ENCODE peak calls at places on chromosomes 11 and 22, in four cellular contexts. R, G, Z and J are unnamed samples.

GRCh38 chr22:32706149-32706548 is 95.4 kb upstream of the TIMP3 start:
- DNase-seq in R (no peak), G (no peak), Z (no peak), J (no peak)

GRCh38 chr11:71542856-71543743 is 5.1 kb upstream of the KRTAP5-9 start:
- DNase-seq in R (no peak), G (peak), Z (no peak), J (no peak)

GRCh38 chr11:109808569-109808968 is 284.6 kb upstream of the ZC3H12C start:
- DNase-seq in R (peak), G (no peak), Z (no peak), J (no peak)

GRCh38 chr11:72041364-72042058 is 38.8 kb downstream of the NUMA1 start:
- DNase-seq in R (peak), G (peak), Z (peak), J (peak)

GRCh38 chr22:30881361-30882180 is 87.0 kb downstream of the MORC2 start:
- DNase-seq in R (peak), G (peak), Z (no peak), J (peak)

GRCh38 chr11:60777572-60777971 is 7.6 kb upstream of the MS4A10 start:
- DNase-seq in R (no peak), G (no peak), Z (no peak), J (peak)

GRCh38 chr11:533586-534196 is 1.7 kb downstream of the HRAS start:
- DNase-seq in R (no peak), G (no peak), Z (no peak), J (no peak)

GRCh38 chr11:43578346-43579170 is 102.0 kb upstream of the HSD17B12 start:
- DNase-seq in R (no peak), G (no peak), Z (no peak), J (no peak)

GRCh38 chr11:112805658-112806057 is 155.6 kb upstream of the NCAM1 start:
- DNase-seq in R (no peak), G (no peak), Z (no peak), J (no peak)

GRCh38 chr11:693415-693831 is 1.6 kb downstream of the DEAF1 start:
- DNase-seq in R (peak), G (no peak), Z (no peak), J (no peak)

GRCh38 chr11:131661137-131661536 is 290.7 kb downstream of the NTM start:
- DNase-seq in R (no peak), G (no peak), Z (no peak), J (no peak)

GRCh38 chr11:74168838-74169237 is 2.0 kb downstream of the C2CD3 start:
- DNase-seq in R (no peak), G (no peak), Z (no peak), J (no peak)

GRCh38 chr11:119368121-119369034 is 13.1 kb downstream of the USP2 start:
- DNase-seq in R (peak), G (peak), Z (no peak), J (peak)

GRCh38 chr22:24208012-24208749 is 26.9 kb downstream of the SUSD2 start:
- DNase-seq in R (no peak), G (peak), Z (peak), J (peak)

GRCh38 chr11:15988693-15989231 is 367.6 kb downstream of the SOX6 start:
- DNase-seq in R (no peak), G (peak), Z (peak), J (no peak)

GRCh38 chr11:34866375-34866774 is 49.8 kb downstream of the APIP start:
- DNase-seq in R (no peak), G (no peak), Z (no peak), J (no peak)

GRCh38 chr22:39214383-39215069 is 30.3 kb downstream of the PDGFB start:
- DNase-seq in R (no peak), G (no peak), Z (peak), J (peak)

GRCh38 chr22:24421428-24421931 is 5.9 kb upstream of the ADORA2A start:
- DNase-seq in R (peak), G (peak), Z (peak), J (peak)

GRCh38 chr11:35102267-35102666 is 36.7 kb upstream of the CD44 start:
- DNase-seq in R (no peak), G (no peak), Z (no peak), J (no peak)

GRCh38 chr22:22037229-22037628 is 54.6 kb upstream of the TOP3B start:
- DNase-seq in R (no peak), G (no peak), Z (no peak), J (no peak)

GRCh38 chr11:35822815-35823495 is 120.9 kb upstream of the LDLRAD3 start:
- DNase-seq in R (no peak), G (no peak), Z (no peak), J (no peak)

GRCh38 chr11:34426766-34427170 is 12.0 kb upstream of the CAT start:
- DNase-seq in R (no peak), G (peak), Z (no peak), J (no peak)

GRCh38 chr11:132866783-132867545 is 665.3 kb downstream of the OPCML start:
- DNase-seq in R (no peak), G (no peak), Z (no peak), J (no peak)

GRCh38 chr11:15837901-15838489 is 518.4 kb downstream of the SOX6 start:
- DNase-seq in R (no peak), G (no peak), Z (no peak), J (peak)

GRCh38 chr11:84316866-84317560 is 1030.8 kb upstream of the CCDC90B start:
- DNase-seq in R (no peak), G (no peak), Z (no peak), J (no peak)

GRCh38 chr11:123654566-123655081 is at the start of gene SCN3B:
- DNase-seq in R (peak), G (peak), Z (no peak), J (peak)
- TF ChIP-seq ELF1 in R (no peak), G (no peak), Z (no peak), J (no peak)

GRCh38 chr11:46264030-46264429 is 13.4 kb upstream of the CREB3L1 start:
- DNase-seq in R (no peak), G (no peak), Z (no peak), J (no peak)
- TF ChIP-seq ELF1 in R (no peak), G (no peak), Z (no peak), J (no peak)

GRCh38 chr22:20988573-20989322 is 6.7 kb downstream of the LZTR1 start:
- DNase-seq in R (no peak), G (no peak), Z (no peak), J (no peak)
- TF ChIP-seq ELF1 in R (no peak), G (no peak), Z (no peak), J (no peak)

GRCh38 chr22:19965771-19966709 is 24.4 kb upstream of the TXNRD2 start:
- DNase-seq in R (peak), G (peak), Z (no peak), J (no peak)

GRCh38 chr22:19968450-19968891 is 26.9 kb upstream of the TXNRD2 start:
- DNase-seq in R (no peak), G (no peak), Z (no peak), J (no peak)

GRCh38 chr22:19969141-19969928 is 27.7 kb upstream of the TXNRD2 start:
- DNase-seq in R (no peak), G (no peak), Z (no peak), J (no peak)

GRCh38 chr22:19967850-19968449 is 26.3 kb upstream of the TXNRD2 start:
- DNase-seq in R (no peak), G (no peak), Z (no peak), J (no peak)

DNA sequence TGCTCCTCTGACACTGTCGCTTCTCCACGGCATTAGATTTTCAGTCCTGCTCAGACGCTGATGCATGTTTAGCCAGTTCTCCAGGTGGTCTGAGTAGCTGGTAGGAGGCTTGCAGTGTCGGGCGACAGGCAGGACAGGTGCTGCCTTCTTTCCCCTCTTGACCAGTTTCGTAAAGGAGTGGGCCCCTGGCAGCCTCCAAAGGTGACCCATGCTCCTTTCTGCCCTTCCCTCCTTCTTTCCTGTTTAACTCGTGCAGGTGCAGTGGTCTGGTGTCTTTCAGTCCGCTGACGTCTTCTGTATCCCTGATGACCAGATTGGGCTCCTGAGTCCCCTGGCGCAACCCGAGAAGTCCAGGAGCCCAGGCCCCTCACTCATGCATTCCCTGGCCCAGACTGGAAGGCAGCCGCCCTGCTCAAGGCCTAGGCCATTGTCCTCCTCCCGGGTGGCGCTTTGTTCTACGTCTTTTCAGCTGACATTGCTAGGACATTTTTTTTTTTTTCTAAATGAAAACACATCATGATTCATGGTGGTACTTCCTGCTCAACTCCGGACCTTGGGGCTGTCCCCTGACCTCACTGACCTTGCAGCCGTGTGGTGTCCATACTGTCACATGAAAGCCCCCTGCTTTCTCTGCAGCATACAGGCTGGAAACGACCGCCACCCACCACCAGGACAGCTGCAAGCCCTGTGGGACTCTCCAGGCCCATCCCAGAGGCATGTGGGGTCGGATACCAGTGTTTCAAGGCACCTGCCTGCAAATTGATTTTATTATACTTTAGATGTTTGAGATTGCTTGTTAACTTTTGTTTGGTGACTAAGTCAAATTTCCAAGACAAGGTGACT is 25.5 kb upstream of the TXNRD2 start:
- DNase-seq in R (no peak), G (no peak), Z (no peak), J (no peak)
- TF ChIP-seq ELF1 in R (no peak), G (no peak), Z (no peak), J (no peak)

DNA sequence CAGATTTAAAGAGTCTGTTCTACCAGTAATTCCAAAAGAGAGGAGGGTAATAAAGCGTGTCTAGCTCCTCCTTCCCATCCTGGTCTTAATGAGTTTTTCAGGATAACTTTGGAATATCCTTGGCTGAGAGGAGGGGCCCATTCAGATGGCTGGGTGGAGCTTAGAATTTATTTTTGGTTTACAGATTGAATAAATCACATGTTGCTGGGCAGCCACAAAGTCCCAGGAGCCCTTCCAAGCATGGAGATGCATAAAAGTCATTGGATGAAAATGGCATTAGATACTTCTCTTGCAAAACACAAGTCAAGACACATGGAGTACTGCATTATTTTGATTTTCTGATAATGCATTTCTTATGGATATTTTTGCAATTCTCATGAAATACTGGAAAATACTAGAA is 139.0 kb downstream of the TRPC6 start:
- DNase-seq in R (no peak), G (no peak), Z (no peak), J (no peak)
- TF ChIP-seq ELF1 in R (no peak), G (no peak), Z (no peak), J (no peak)

DNA sequence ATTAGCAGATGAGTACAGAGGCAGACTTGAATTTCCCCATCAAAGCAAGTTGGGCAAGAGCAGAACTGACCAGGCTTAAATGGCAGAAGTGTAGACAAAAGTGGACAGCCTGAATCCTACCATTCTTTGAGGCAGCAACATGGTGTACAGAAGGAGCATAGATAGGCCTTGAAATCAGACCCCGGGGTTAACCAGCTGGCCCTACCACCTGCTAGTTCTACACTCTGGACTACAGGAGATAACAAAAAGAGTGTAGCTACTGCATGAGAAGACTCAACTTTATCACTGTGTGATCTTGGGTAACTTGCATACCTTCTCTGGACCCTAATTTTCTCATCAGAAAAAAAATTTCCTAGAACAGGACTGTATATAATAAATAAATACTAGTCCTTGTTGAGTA is 427.5 kb upstream of the CADM1 start:
- DNase-seq in R (no peak), G (no peak), Z (no peak), J (no peak)
- TF ChIP-seq ELF1 in R (no peak), G (no peak), Z (no peak), J (no peak)

GRCh38 chr11:66718320-66718971 is 10.6 kb downstream of the SPTBN2 start:
- DNase-seq in R (no peak), G (no peak), Z (no peak), J (peak)

GRCh38 chr11:66717925-66718319 is 11.1 kb downstream of the SPTBN2 start:
- DNase-seq in R (no peak), G (no peak), Z (no peak), J (no peak)

GRCh38 chr11:66710384-66710930 is 18.6 kb downstream of the SPTBN2 start:
- DNase-seq in R (no peak), G (no peak), Z (no peak), J (no peak)

GRCh38 chr11:66715346-66716085 is 13.5 kb downstream of the SPTBN2 start:
- DNase-seq in R (no peak), G (no peak), Z (no peak), J (no peak)

DNA sequence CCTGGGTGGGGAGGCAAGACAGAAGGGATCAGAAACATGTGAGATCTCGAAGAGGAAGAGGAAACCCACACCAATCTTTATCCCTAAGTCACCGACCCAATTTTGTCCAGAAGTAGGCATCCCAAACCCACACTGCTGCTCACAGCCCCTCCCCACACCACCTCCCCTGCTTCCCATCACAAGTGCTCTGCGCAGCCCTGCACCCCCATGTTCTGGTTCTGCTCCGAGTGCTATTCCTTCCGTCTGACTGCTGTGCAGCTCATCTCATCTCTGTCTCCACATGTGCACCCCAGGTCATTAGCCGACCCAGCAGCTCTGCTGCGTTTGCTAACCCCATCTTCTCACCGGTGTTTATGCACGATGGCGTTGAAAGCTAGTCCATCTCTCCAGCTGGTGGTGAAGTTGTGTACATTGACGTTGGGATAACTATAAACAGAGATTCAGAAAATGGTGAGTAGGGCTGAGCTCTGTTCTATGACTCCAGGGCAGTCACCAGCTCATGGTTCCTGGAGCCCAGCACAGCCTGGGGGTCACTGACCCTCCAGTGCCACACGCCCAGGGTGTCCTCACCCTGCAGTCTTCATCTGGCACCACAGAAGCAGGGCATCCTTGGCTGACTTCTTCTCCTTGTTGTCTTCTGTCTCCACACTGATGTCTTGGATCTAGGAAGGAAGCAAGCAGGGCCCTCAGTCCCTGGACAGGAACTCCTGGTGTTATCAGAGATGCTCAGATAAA is 15.1 kb downstream of the SPTBN2 start:
- DNase-seq in R (no peak), G (no peak), Z (no peak), J (no peak)
- TF ChIP-seq ELF1 in R (no peak), G (no peak), Z (no peak), J (no peak)

DNA sequence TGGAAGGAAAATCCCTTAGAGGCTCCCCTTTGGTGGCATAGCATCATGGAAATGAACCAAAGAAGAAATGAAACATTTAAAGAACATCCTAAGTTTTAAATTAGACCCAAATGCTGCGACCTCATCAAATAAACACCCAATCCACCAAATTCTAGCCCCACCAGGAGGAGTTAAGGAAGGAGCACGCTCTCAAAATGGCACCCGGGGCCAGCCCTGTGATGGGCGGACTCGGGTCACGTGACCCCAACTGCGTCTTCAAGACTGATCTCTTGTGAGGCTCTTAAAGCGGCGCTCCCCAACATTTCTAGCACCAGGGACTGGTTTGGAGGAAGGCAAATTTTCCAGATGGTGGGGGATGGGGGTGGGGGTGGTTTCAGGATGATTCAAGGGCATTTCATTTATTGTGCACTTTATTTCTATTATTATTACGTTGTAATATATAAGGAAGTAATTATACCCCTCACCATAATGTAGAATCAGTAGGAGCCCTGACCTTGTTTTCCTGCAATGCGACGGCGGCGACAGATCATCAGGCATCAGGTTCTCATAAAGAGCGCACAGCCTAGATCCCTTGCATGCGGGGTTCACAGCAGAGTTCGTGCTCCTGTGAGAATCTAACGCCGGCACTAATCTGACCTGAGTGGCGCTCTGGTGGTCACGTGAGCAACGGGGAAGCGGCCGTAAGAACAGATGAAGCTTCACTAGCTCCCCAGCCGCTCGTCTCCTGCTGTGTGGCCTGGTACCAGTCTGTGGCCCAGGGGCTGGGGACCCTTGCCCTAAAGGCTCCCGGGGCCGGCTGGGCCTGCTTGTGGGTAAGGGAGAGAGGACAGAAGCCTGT is 90.6 kb upstream of the SLC22A12 start:
- DNase-seq in R (peak), G (no peak), Z (peak), J (no peak)
- TF ChIP-seq ELF1 in R (no peak), G (no peak), Z (no peak), J (no peak)